ENCODE peak calls at places on chromosome 7, in four cellular contexts. F is MM.1S, V is GM23248, A is fibroblast of lung. N is an unnamed sample.

GRCh38 chr7:94510582-94511456 is 1.2 kb downstream of the CASD1 start:
- DNase-seq in F (peak), V (peak), A (peak), N (peak)

GRCh38 chr7:96300487-96300886 is 21.4 kb downstream of the SLC25A13 start:
- DNase-seq in F (no peak), V (no peak), A (peak), N (no peak)

GRCh38 chr7:112940314-112940732 is 146.3 kb downstream of the GPR85 start:
- DNase-seq in F (no peak), V (no peak), A (no peak), N (peak)

GRCh38 chr7:1889556-1890181 is 219.6 kb downstream of the ELFN1 start:
- DNase-seq in F (no peak), V (peak), A (peak), N (no peak)

GRCh38 chr7:494906-495305 is 24.7 kb downstream of the PDGFA start:
- DNase-seq in F (no peak), V (no peak), A (no peak), N (no peak)

GRCh38 chr7:84668116-84668515 is 473.5 kb upstream of the SEMA3A start:
- DNase-seq in F (no peak), V (no peak), A (peak), N (no peak)

GRCh38 chr7:42045961-42046360 is 191.0 kb downstream of the GLI3 start:
- DNase-seq in F (no peak), V (no peak), A (no peak), N (no peak)

GRCh38 chr7:126472825-126473224 is 779.9 kb downstream of the GRM8 start:
- DNase-seq in F (no peak), V (no peak), A (no peak), N (no peak)

GRCh38 chr7:26620352-26620751 is 244.0 kb downstream of the SKAP2 start:
- DNase-seq in F (no peak), V (no peak), A (no peak), N (peak)

GRCh38 chr7:142196066-142196840 is 61.6 kb downstream of the PRSS58 start:
- DNase-seq in F (no peak), V (peak), A (peak), N (no peak)

GRCh38 chr7:132202541-132202940 is 373.7 kb downstream of the PLXNA4 start:
- DNase-seq in F (no peak), V (no peak), A (no peak), N (no peak)

GRCh38 chr7:132251327-132251659 is 325.0 kb downstream of the PLXNA4 start:
- DNase-seq in F (no peak), V (no peak), A (peak), N (peak)

GRCh38 chr7:141072548-141073172 is 1.2 kb upstream of the TMEM178B start:
- DNase-seq in F (peak), V (peak), A (peak), N (peak)

GRCh38 chr7:116177009-116177408 is 33.3 kb upstream of the TES start:
- DNase-seq in F (no peak), V (peak), A (peak), N (no peak)

GRCh38 chr7:38232475-38233366 is 40.7 kb downstream of the TARP start:
- DNase-seq in F (no peak), V (no peak), A (peak), N (no peak)

GRCh38 chr7:38673795-38674194 is 42.6 kb upstream of the AMPH start:
- DNase-seq in F (no peak), V (peak), A (peak), N (no peak)

GRCh38 chr7:135169141-135169935 is 1.2 kb downstream of the CYREN start:
- DNase-seq in F (peak), V (peak), A (peak), N (peak)

GRCh38 chr7:42091461-42092229 is 145.4 kb downstream of the GLI3 start:
- DNase-seq in F (no peak), V (no peak), A (peak), N (peak)

GRCh38 chr7:29488203-29488970 is 75.2 kb upstream of the PRR15 start:
- DNase-seq in F (no peak), V (no peak), A (no peak), N (no peak)

GRCh38 chr7:29486191-29486700 is 77.4 kb upstream of the PRR15 start:
- DNase-seq in F (no peak), V (no peak), A (no peak), N (no peak)

GRCh38 chr7:29490094-29490607 is 73.5 kb upstream of the PRR15 start:
- DNase-seq in F (no peak), V (no peak), A (no peak), N (no peak)

GRCh38 chr7:29487424-29487823 is 76.2 kb upstream of the PRR15 start:
- DNase-seq in F (no peak), V (no peak), A (no peak), N (no peak)

GRCh38 chr7:29488977-29489376 is 74.7 kb upstream of the PRR15 start:
- DNase-seq in F (no peak), V (peak), A (peak), N (no peak)
- H3K27ac ChIP-seq in F (no peak), V (peak), A (no peak), N (no peak)

DNA sequence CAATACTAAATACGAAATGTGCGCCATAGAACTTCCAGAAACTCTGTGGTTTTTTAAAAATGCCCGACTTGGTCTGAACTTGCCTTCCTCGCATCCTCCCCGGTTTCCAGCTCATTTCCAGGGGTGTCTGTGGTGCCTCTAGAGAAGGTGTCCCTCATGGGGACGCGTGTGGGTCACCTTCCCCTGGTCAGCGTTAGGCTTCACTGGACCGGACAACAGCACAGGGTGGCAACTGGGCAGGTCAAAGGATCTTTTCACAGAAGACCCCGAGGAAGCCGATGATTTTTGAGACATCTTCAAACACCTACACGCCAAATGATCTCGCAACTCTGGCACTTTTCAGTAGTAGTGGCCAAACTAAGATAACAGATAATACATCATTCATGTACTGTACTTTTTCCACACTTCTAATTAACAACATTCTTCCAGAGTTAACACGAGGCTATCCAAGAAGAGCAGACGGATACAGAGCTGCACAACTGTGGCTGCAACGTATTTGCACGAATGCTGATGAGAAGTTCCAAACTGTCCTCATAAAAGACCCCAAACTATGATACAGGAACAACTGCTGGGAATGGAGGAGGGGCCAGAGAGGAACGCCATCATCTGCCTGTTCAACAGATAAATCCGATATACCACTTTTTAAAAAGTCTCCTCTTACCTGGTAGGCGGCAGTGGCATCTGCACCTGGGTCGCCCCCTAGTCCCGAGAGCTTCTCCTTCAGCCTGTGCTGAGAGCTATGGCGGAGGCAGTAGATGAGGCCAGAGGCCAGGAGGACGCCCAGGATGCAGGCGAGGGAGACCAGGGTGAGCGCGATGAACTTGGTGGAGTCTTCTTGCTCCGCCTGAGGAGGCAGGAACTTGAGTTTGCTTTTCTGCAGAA is 345.5 kb downstream of the DNAJB6 start:
- DNase-seq in F (no peak), V (no peak), A (no peak), N (no peak)
- TF ChIP-seq EZH2 in F (no peak), V (no peak), A (no peak), N (no peak)

GRCh38 chr7:7738177-7738576 is 19.8 kb upstream of the RPA3 start:
- DNase-seq in F (no peak), V (no peak), A (no peak), N (no peak)

GRCh38 chr7:7736671-7737070 is 18.3 kb upstream of the RPA3 start:
- DNase-seq in F (no peak), V (no peak), A (no peak), N (peak)

GRCh38 chr7:7739204-7739603 is 20.8 kb upstream of the RPA3 start:
- DNase-seq in F (peak), V (no peak), A (no peak), N (no peak)

GRCh38 chr7:7738622-7739021 is 20.2 kb upstream of the RPA3 start:
- DNase-seq in F (no peak), V (no peak), A (no peak), N (no peak)

DNA sequence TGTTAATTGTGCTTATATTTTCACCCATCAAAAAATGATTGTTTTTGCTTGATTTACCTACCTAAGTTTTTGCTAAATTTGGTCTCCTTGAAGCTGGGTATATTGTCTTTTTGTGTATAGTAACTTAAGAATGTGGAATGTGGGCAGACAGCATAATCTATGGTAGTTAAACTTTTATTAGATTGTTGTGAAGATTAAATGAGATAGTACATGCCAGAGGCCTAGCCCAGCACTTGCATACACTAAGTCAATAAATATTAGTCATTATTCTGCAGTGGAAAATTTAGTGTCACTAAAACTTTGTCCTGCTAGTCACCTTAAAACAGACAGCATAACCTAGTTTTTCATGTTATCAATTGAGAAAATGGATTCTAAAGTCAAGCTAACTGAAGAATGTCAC is 19.3 kb upstream of the RPA3 start:
- DNase-seq in F (no peak), V (no peak), A (no peak), N (no peak)
- H2AFZ ChIP-seq in F (no peak), V (no peak), A (no peak), N (no peak)

GRCh38 chr7:124030964-124031363 is 1.9 kb downstream of the TMEM229A start:
- DNase-seq in F (no peak), V (no peak), A (no peak), N (no peak)
- H3K27ac ChIP-seq in F (no peak), V (no peak), A (no peak), N (no peak)

DNA sequence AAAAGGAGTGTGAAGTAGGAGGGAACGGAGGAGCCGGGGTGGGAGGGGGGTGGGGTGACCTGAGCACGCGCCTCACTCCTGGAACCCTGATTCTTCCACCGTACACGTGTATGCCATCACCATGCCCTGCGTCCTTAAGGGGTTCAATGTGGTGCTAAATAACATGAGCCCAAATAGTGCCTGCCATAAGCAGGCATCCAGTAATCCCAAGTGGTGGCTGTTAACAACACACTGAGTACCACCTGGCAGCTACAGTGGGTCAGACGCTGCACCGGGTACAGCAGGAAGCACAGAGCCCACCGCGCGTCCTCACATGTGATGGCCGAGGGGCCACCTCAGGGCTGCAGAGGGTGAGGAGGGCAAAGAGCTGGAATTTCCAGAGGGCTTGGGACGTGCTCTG is 81.9 kb downstream of the PTPRN2 start:
- DNase-seq in F (no peak), V (no peak), A (no peak), N (no peak)
- TF ChIP-seq EZH2 in F (no peak), V (no peak), A (no peak), N (no peak)

GRCh38 chr7:152664636-152665035 is 11.3 kb downstream of the XRCC2 start:
- DNase-seq in F (no peak), V (no peak), A (no peak), N (no peak)

GRCh38 chr7:152663926-152664325 is 12.0 kb downstream of the XRCC2 start:
- DNase-seq in F (no peak), V (no peak), A (no peak), N (no peak)

GRCh38 chr7:152663101-152663740 is 12.7 kb downstream of the XRCC2 start:
- DNase-seq in F (no peak), V (no peak), A (no peak), N (peak)

GRCh38 chr7:152667900-152668440 is 8.0 kb downstream of the XRCC2 start:
- DNase-seq in F (peak), V (no peak), A (no peak), N (no peak)

DNA sequence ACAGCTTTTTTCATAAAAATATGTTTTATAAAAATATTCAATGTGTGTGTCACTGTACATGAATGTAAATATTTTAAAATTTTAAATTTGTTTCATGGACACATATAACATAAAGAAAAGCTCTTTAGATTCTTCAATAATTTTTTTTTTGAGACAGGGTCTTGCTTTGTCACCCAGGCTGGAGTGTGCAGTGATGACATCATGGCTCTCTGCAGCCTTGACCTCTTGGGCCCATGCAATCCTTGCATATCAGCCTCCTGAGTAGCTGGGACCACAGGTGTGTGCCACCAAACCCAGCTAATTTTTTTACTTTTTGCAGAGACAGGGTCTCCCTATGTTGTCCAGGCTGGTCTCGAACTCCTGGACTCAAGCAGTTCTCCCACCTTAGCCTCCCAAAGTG is 9.9 kb downstream of the XRCC2 start:
- DNase-seq in F (no peak), V (no peak), A (no peak), N (no peak)
- H2AFZ ChIP-seq in F (no peak), V (no peak), A (no peak), N (no peak)

GRCh38 chr7:104328308-104328969 is at the start of gene LHFPL3:
- DNase-seq in F (no peak), V (peak), A (peak), N (peak)

GRCh38 chr7:104327963-104328307 is 468 bp upstream of the LHFPL3 start:
- DNase-seq in F (no peak), V (peak), A (no peak), N (peak)

GRCh38 chr7:104327534-104327933 is 869 bp upstream of the LHFPL3 start:
- DNase-seq in F (no peak), V (no peak), A (no peak), N (no peak)

GRCh38 chr7:104328970-104329825 is 795 bp downstream of the LHFPL3 start:
- DNase-seq in F (no peak), V (peak), A (no peak), N (peak)
- H3K27ac ChIP-seq in F (no peak), V (no peak), A (no peak), N (no peak)

GRCh38 chr7:158568974-158569857 is 18.4 kb downstream of the PTPRN2 start:
- DNase-seq in F (no peak), V (no peak), A (no peak), N (peak)
- TF ChIP-seq EZH2 in F (no peak), V (no peak), A (no peak), N (no peak)

GRCh38 chr7:72924417-72924747 is 513 bp upstream of the POM121 start:
- DNase-seq in F (peak), V (no peak), A (no peak), N (no peak)

GRCh38 chr7:72919256-72919775 is 5.6 kb upstream of the POM121 start:
- DNase-seq in F (no peak), V (peak), A (no peak), N (no peak)

GRCh38 chr7:72925546-72926120 is 738 bp downstream of the POM121 start:
- DNase-seq in F (no peak), V (peak), A (peak), N (no peak)

DNA sequence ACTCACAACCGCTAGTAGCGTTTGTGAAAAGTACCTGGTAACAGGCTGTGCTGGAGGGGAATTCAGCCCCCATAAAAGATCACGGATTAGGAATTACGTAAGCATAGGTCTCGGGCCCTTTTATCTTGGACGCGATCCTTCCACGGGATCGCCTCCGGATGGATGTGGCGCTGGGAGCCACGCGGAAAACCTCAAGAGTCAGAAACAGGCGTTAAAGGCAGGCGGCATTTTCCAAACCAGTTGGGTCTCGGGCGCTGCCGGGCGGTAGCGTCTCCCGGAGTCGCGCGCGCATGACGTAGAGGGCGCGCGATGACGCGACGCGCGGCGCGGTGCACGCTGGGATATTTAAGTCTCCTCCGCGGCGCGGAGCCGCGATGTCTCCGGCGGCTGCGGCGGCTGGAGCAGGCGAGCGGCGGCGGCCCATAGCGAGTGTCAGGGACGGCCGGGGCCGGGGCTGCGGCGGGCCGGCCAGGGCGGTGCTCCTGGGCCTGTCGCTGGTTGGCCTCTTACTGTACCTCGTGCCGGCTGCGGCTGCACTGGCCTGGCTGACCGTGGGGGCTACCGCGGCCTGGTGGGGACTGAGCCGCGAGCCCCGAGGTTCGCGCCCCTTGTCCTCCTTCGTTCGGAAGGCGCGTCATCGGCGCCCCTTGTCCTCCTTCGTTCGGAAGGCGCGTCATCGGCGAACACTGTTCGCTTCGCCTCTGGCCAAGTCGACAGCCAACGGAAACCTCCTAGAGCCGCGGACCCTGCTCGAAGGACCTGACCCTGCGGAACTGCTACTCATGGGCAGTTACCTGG is at the start of gene POM121:
- DNase-seq in F (peak), V (peak), A (peak), N (peak)
- H2AFZ ChIP-seq in F (peak), V (peak), A (peak), N (peak)